ENCODE peak calls at places on chromosomes 13 and 19, in ten cellular contexts. One of them, this sample, is unnamed.

GRCh38 chr13:98083936-98084335 is 59.0 kb upstream of the FARP1 start:
- DNase-seq in ovary: no peak
- DNase-seq in HepG2: no peak
- DNase-seq in K562: no peak
- DNase-seq in tibial nerve: no peak
- DNase-seq in upper lobe of left lung: no peak
- DNase-seq in H1: no peak
- DNase-seq in A549: no peak
- DNase-seq in transverse colon: no peak
- DNase-seq in sigmoid colon: no peak
- DNase-seq in this sample: no peak

GRCh38 chr13:93753639-93754038 is 527.0 kb downstream of the GPC6 start:
- DNase-seq in upper lobe of left lung: no peak
- DNase-seq in transverse colon: no peak
- DNase-seq in sigmoid colon: no peak
- DNase-seq in tibial nerve: no peak
- DNase-seq in H1: no peak
- DNase-seq in A549: no peak
- DNase-seq in HepG2: no peak
- DNase-seq in K562: no peak
- DNase-seq in ovary: no peak
- DNase-seq in this sample: no peak

GRCh38 chr13:49082653-49083536 is 107.2 kb downstream of the FNDC3A start:
- DNase-seq in ovary: no peak
- DNase-seq in K562: no peak
- DNase-seq in tibial nerve: no peak
- DNase-seq in upper lobe of left lung: no peak
- DNase-seq in transverse colon: no peak
- DNase-seq in HepG2: no peak
- DNase-seq in H1: no peak
- DNase-seq in A549: no peak
- DNase-seq in sigmoid colon: no peak
- DNase-seq in this sample: no peak

GRCh38 chr19:11736696-11737095 is 2.0 kb downstream of the ZNF823 start:
- DNase-seq in H1: no peak
- DNase-seq in A549: no peak
- DNase-seq in K562: peak
- DNase-seq in transverse colon: peak
- DNase-seq in tibial nerve: no peak
- DNase-seq in sigmoid colon: peak
- DNase-seq in ovary: no peak
- DNase-seq in HepG2: no peak
- DNase-seq in upper lobe of left lung: peak
- DNase-seq in this sample: no peak

GRCh38 chr19:6260912-6261636 is 18.7 kb downstream of the MLLT1 start:
- DNase-seq in tibial nerve: no peak
- DNase-seq in upper lobe of left lung: no peak
- DNase-seq in HepG2: peak
- DNase-seq in K562: peak
- DNase-seq in ovary: no peak
- DNase-seq in A549: peak
- DNase-seq in transverse colon: no peak
- DNase-seq in H1: peak
- DNase-seq in sigmoid colon: no peak
- DNase-seq in this sample: no peak

GRCh38 chr19:11578342-11579142 is 1.1 kb upstream of the ACP5 start:
- DNase-seq in ovary: peak
- DNase-seq in A549: no peak
- DNase-seq in upper lobe of left lung: peak
- DNase-seq in transverse colon: peak
- DNase-seq in K562: peak
- DNase-seq in tibial nerve: peak
- DNase-seq in H1: no peak
- DNase-seq in HepG2: peak
- DNase-seq in sigmoid colon: peak
- DNase-seq in this sample: no peak

GRCh38 chr19:32642771-32643170 is 32.2 kb downstream of the ANKRD27 start:
- DNase-seq in sigmoid colon: no peak
- DNase-seq in A549: no peak
- DNase-seq in H1: no peak
- DNase-seq in ovary: no peak
- DNase-seq in K562: no peak
- DNase-seq in tibial nerve: no peak
- DNase-seq in transverse colon: peak
- DNase-seq in HepG2: no peak
- DNase-seq in upper lobe of left lung: no peak
- DNase-seq in this sample: no peak

GRCh38 chr19:49408816-49409440 is 14.3 kb downstream of the PTH2 start:
- DNase-seq in transverse colon: no peak
- DNase-seq in HepG2: no peak
- DNase-seq in H1: no peak
- DNase-seq in tibial nerve: no peak
- DNase-seq in sigmoid colon: no peak
- DNase-seq in upper lobe of left lung: no peak
- DNase-seq in ovary: no peak
- DNase-seq in K562: peak
- DNase-seq in A549: no peak
- DNase-seq in this sample: no peak

GRCh38 chr19:752652-753517 is 2.0 kb downstream of the MISP start:
- DNase-seq in sigmoid colon: peak
- DNase-seq in K562: peak
- DNase-seq in ovary: peak
- DNase-seq in tibial nerve: peak
- DNase-seq in transverse colon: peak
- DNase-seq in H1: no peak
- DNase-seq in HepG2: peak
- DNase-seq in A549: peak
- DNase-seq in upper lobe of left lung: peak
- DNase-seq in this sample: peak

GRCh38 chr13:39612023-39612637 is 9.1 kb upstream of the LHFPL6 start:
- DNase-seq in tibial nerve: peak
- DNase-seq in H1: no peak
- DNase-seq in sigmoid colon: peak
- DNase-seq in K562: peak
- DNase-seq in upper lobe of left lung: peak
- DNase-seq in ovary: peak
- DNase-seq in HepG2: peak
- DNase-seq in transverse colon: peak
- DNase-seq in A549: peak
- DNase-seq in this sample: peak

GRCh38 chr13:58300974-58301681 is 669.6 kb downstream of the PCDH17 start:
- DNase-seq in H1: no peak
- DNase-seq in HepG2: no peak
- DNase-seq in K562: no peak
- DNase-seq in ovary: no peak
- DNase-seq in A549: no peak
- DNase-seq in transverse colon: no peak
- DNase-seq in upper lobe of left lung: no peak
- DNase-seq in sigmoid colon: no peak
- DNase-seq in tibial nerve: no peak
- DNase-seq in this sample: no peak

GRCh38 chr19:46861691-46862503 is 1.1 kb downstream of the ARHGAP35 start:
- DNase-seq in H1: no peak
- DNase-seq in upper lobe of left lung: no peak
- DNase-seq in transverse colon: peak
- DNase-seq in sigmoid colon: peak
- DNase-seq in tibial nerve: no peak
- DNase-seq in ovary: no peak
- DNase-seq in HepG2: no peak
- DNase-seq in A549: no peak
- DNase-seq in K562: peak
- DNase-seq in this sample: peak

GRCh38 chr19:33194884-33195710 is 967 bp downstream of the LRP3 start:
- DNase-seq in transverse colon: peak
- DNase-seq in upper lobe of left lung: no peak
- DNase-seq in ovary: peak
- DNase-seq in HepG2: peak
- DNase-seq in K562: no peak
- DNase-seq in A549: peak
- DNase-seq in tibial nerve: no peak
- DNase-seq in sigmoid colon: no peak
- DNase-seq in H1: no peak
- DNase-seq in this sample: no peak

GRCh38 chr19:16896098-16896912 is 7.5 kb downstream of the F2RL3 start:
- DNase-seq in transverse colon: peak
- DNase-seq in upper lobe of left lung: no peak
- DNase-seq in K562: peak
- DNase-seq in ovary: peak
- DNase-seq in H1: no peak
- DNase-seq in tibial nerve: no peak
- DNase-seq in sigmoid colon: no peak
- DNase-seq in A549: no peak
- DNase-seq in HepG2: no peak
- DNase-seq in this sample: no peak

DNA sequence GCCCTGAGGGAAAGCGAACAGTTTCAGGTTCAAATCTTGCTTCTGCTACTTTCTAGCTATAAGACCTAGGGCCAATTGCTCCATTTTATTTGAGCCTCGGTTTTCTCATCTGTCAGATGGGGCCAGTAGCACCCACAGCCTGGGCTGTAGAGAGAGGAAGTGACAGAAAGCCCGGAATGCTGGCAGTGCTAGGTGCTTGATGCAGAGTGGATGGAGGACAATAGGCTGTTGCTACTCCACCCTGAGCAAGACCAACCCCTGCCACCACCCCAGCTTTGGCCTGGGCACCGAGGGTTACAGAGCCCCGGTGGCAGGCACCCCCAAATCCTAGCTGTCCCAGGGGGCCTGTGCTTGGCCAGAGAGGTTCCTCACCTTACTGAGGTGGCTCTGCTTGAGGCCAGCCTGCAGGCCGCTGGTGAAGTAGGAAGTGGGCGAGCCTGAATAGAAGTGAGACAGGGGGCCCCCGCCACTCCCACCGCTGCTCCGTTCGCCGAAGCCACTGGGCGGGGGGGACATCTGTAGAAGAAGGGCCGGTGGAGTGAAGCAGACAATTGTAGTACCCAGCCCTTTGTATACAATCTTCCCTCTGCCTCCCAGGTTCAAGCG is 2.1 kb upstream of the FDX2 start:
- DNase-seq in K562: no peak
- DNase-seq in transverse colon: no peak
- DNase-seq in tibial nerve: no peak
- DNase-seq in sigmoid colon: no peak
- DNase-seq in A549: no peak
- DNase-seq in ovary: no peak
- DNase-seq in HepG2: no peak
- DNase-seq in upper lobe of left lung: no peak
- DNase-seq in H1: no peak
- DNase-seq in this sample: no peak
- TF ChIP-seq CTCF in K562: no peak
- TF ChIP-seq CTCF in transverse colon: no peak
- TF ChIP-seq CTCF in tibial nerve: no peak
- TF ChIP-seq CTCF in sigmoid colon: no peak
- TF ChIP-seq CTCF in A549: no peak
- TF ChIP-seq CTCF in ovary: no peak
- TF ChIP-seq CTCF in HepG2: no peak
- TF ChIP-seq CTCF in upper lobe of left lung: no peak
- TF ChIP-seq CTCF in H1: no peak
- TF ChIP-seq CTCF in this sample: no peak

DNA sequence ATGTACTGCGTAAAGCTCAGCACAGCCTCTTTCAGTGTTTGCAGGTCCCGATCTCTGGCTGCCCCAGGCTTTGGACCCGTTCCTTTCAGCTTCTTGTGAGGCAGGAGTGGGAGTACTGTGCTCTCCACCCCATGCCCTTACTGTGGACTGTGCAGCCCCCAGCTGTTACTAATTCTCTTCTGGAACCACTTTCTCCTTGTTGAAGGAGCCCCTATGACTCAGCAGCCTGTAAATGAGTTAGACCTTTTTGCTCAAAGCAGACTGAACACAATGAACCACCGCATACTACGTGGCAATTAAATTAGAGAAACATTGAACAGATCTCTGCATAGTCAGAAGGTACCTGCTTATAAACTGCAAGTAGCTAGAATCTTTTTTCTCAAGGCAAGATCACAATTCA is 39.0 kb downstream of the SERTM1 start:
- DNase-seq in sigmoid colon: no peak
- DNase-seq in upper lobe of left lung: no peak
- DNase-seq in H1: no peak
- DNase-seq in HepG2: no peak
- DNase-seq in A549: no peak
- DNase-seq in transverse colon: no peak
- DNase-seq in K562: peak
- DNase-seq in tibial nerve: no peak
- DNase-seq in ovary: no peak
- DNase-seq in this sample: no peak
- TF ChIP-seq EP300 in sigmoid colon: no peak
- TF ChIP-seq EP300 in upper lobe of left lung: no peak
- TF ChIP-seq EP300 in H1: no peak
- TF ChIP-seq EP300 in HepG2: no peak
- TF ChIP-seq EP300 in A549: no peak
- TF ChIP-seq EP300 in transverse colon: no peak
- TF ChIP-seq EP300 in K562: no peak
- TF ChIP-seq EP300 in tibial nerve: no peak
- TF ChIP-seq EP300 in ovary: no peak
- TF ChIP-seq EP300 in this sample: no peak

GRCh38 chr13:99856021-99856420 is 115.5 kb downstream of the ZIC5 start:
- DNase-seq in transverse colon: no peak
- DNase-seq in H1: no peak
- DNase-seq in ovary: no peak
- DNase-seq in A549: no peak
- DNase-seq in sigmoid colon: no peak
- DNase-seq in HepG2: no peak
- DNase-seq in K562: no peak
- DNase-seq in upper lobe of left lung: no peak
- DNase-seq in tibial nerve: no peak
- DNase-seq in this sample: no peak
- TF ChIP-seq CTCF in transverse colon: no peak
- TF ChIP-seq CTCF in H1: no peak
- TF ChIP-seq CTCF in ovary: no peak
- TF ChIP-seq CTCF in A549: no peak
- TF ChIP-seq CTCF in sigmoid colon: no peak
- TF ChIP-seq CTCF in HepG2: no peak
- TF ChIP-seq CTCF in K562: no peak
- TF ChIP-seq CTCF in upper lobe of left lung: no peak
- TF ChIP-seq CTCF in tibial nerve: no peak
- TF ChIP-seq CTCF in this sample: no peak

GRCh38 chr19:2885736-2886135 is 15.0 kb upstream of the ZNF57 start:
- DNase-seq in ovary: no peak
- DNase-seq in H1: no peak
- DNase-seq in sigmoid colon: no peak
- DNase-seq in HepG2: no peak
- DNase-seq in transverse colon: no peak
- DNase-seq in tibial nerve: no peak
- DNase-seq in upper lobe of left lung: no peak
- DNase-seq in K562: no peak
- DNase-seq in A549: no peak
- DNase-seq in this sample: no peak

GRCh38 chr19:2883686-2884439 is 16.7 kb downstream of the ZNF556 start:
- DNase-seq in A549: no peak
- DNase-seq in sigmoid colon: no peak
- DNase-seq in ovary: no peak
- DNase-seq in H1: no peak
- DNase-seq in HepG2: no peak
- DNase-seq in tibial nerve: no peak
- DNase-seq in upper lobe of left lung: no peak
- DNase-seq in transverse colon: no peak
- DNase-seq in K562: peak
- DNase-seq in this sample: no peak

GRCh38 chr19:2888739-2889224 is 11.9 kb upstream of the ZNF57 start:
- DNase-seq in upper lobe of left lung: peak
- DNase-seq in HepG2: no peak
- DNase-seq in K562: no peak
- DNase-seq in H1: no peak
- DNase-seq in sigmoid colon: no peak
- DNase-seq in transverse colon: peak
- DNase-seq in A549: no peak
- DNase-seq in tibial nerve: no peak
- DNase-seq in ovary: peak
- DNase-seq in this sample: no peak

GRCh38 chr19:2887391-2887914 is 13.3 kb upstream of the ZNF57 start:
- DNase-seq in HepG2: peak
- DNase-seq in A549: peak
- DNase-seq in ovary: no peak
- DNase-seq in H1: no peak
- DNase-seq in tibial nerve: peak
- DNase-seq in transverse colon: no peak
- DNase-seq in upper lobe of left lung: no peak
- DNase-seq in K562: peak
- DNase-seq in sigmoid colon: no peak
- DNase-seq in this sample: no peak
- TF ChIP-seq EP300 in HepG2: no peak
- TF ChIP-seq EP300 in A549: no peak
- TF ChIP-seq EP300 in ovary: no peak
- TF ChIP-seq EP300 in H1: no peak
- TF ChIP-seq EP300 in tibial nerve: no peak
- TF ChIP-seq EP300 in transverse colon: no peak
- TF ChIP-seq EP300 in upper lobe of left lung: no peak
- TF ChIP-seq EP300 in K562: no peak
- TF ChIP-seq EP300 in sigmoid colon: no peak
- TF ChIP-seq EP300 in this sample: no peak

This sample was measured in suprapubic skin.